ENCODE peak calls at places on chromosomes 2 and 18, in four cellular contexts. Z is AG09319, R is NCI-H774, T is heart left ventricle. D is an unnamed sample.

GRCh38 chr2:11750917-11751316 is 4.5 kb downstream of the LPIN1 start:
- DNase-seq in Z (no peak), R (no peak), T (no peak), D (no peak)

GRCh38 chr18:10169064-10169562 is 255.3 kb downstream of the VAPA start:
- DNase-seq in Z (no peak), R (peak), T (no peak), D (no peak)

GRCh38 chr18:79380816-79381806 is 14.6 kb upstream of the NFATC1 start:
- DNase-seq in Z (no peak), R (no peak), T (no peak), D (no peak)

GRCh38 chr2:196324212-196324611 is 152.8 kb upstream of the STK17B start:
- DNase-seq in Z (no peak), R (no peak), T (no peak), D (no peak)

GRCh38 chr2:112712903-112713584 is 7.8 kb upstream of the NT5DC4 start:
- DNase-seq in Z (no peak), R (no peak), T (no peak), D (no peak)

GRCh38 chr2:3535794-3536681 is 16.7 kb upstream of the ADI1 start:
- DNase-seq in Z (peak), R (no peak), T (peak), D (peak)

GRCh38 chr18:48687694-48688042 is 148.8 kb downstream of the CTIF start:
- DNase-seq in Z (no peak), R (no peak), T (no peak), D (no peak)

GRCh38 chr2:134441153-134441863 is 187.4 kb downstream of the MGAT5 start:
- DNase-seq in Z (no peak), R (no peak), T (no peak), D (no peak)

GRCh38 chr2:73907840-73908452 is 15.1 kb downstream of the ACTG2 start:
- DNase-seq in Z (no peak), R (peak), T (no peak), D (no peak)

GRCh38 chr18:13284330-13285027 is 65.9 kb downstream of the LDLRAD4 start:
- DNase-seq in Z (no peak), R (no peak), T (no peak), D (no peak)

GRCh38 chr2:170218456-170218855 is 40.5 kb downstream of the MYO3B start:
- DNase-seq in Z (no peak), R (peak), T (no peak), D (no peak)

GRCh38 chr2:58606799-58607198 is 365.7 kb upstream of the FANCL start:
- DNase-seq in Z (no peak), R (no peak), T (no peak), D (no peak)

GRCh38 chr2:133500967-133501366 is 67.3 kb downstream of the NCKAP5 start:
- DNase-seq in Z (no peak), R (no peak), T (no peak), D (no peak)

D was measured in right lobe of liver.